ENCODE peak calls at places on chromosome 5, in seven cellular contexts. One of them, this sample, is unnamed.

GRCh38 chr5:152058267-152058666 is 133.6 kb upstream of the GLRA1 start:
- DNase-seq in AG04449: no peak
- DNase-seq in RWPE1: no peak
- DNase-seq in choroid plexus epithelial cell: no peak
- DNase-seq in breast epithelium: no peak
- DNase-seq in PC-9: no peak
- DNase-seq in astrocyte of the cerebellum: no peak
- DNase-seq in this sample: no peak

GRCh38 chr5:147935032-147935431 is 28.7 kb upstream of the C5orf46 start:
- DNase-seq in choroid plexus epithelial cell: peak
- DNase-seq in PC-9: peak
- DNase-seq in AG04449: no peak
- DNase-seq in RWPE1: peak
- DNase-seq in astrocyte of the cerebellum: peak
- DNase-seq in breast epithelium: no peak
- DNase-seq in this sample: no peak

GRCh38 chr5:132427285-132428146 is 58.0 kb downstream of the SLC22A5 start:
- DNase-seq in choroid plexus epithelial cell: no peak
- DNase-seq in RWPE1: no peak
- DNase-seq in AG04449: no peak
- DNase-seq in PC-9: peak
- DNase-seq in astrocyte of the cerebellum: no peak
- DNase-seq in breast epithelium: no peak
- DNase-seq in this sample: no peak

GRCh38 chr5:133396187-133396621 is 216.1 kb downstream of the FSTL4 start:
- DNase-seq in choroid plexus epithelial cell: peak
- DNase-seq in astrocyte of the cerebellum: no peak
- DNase-seq in RWPE1: no peak
- DNase-seq in PC-9: no peak
- DNase-seq in AG04449: no peak
- DNase-seq in breast epithelium: no peak
- DNase-seq in this sample: no peak

GRCh38 chr5:572398-573019 is 39.6 kb upstream of the CEP72 start:
- DNase-seq in breast epithelium: no peak
- DNase-seq in astrocyte of the cerebellum: no peak
- DNase-seq in RWPE1: no peak
- DNase-seq in choroid plexus epithelial cell: no peak
- DNase-seq in PC-9: no peak
- DNase-seq in AG04449: no peak
- DNase-seq in this sample: no peak

GRCh38 chr5:82465235-82465634 is 187.1 kb upstream of the RPS23 start:
- DNase-seq in PC-9: no peak
- DNase-seq in choroid plexus epithelial cell: peak
- DNase-seq in RWPE1: no peak
- DNase-seq in AG04449: no peak
- DNase-seq in breast epithelium: no peak
- DNase-seq in astrocyte of the cerebellum: no peak
- DNase-seq in this sample: no peak

GRCh38 chr5:352639-353598 is 31.4 kb downstream of the AHRR start:
- DNase-seq in RWPE1: no peak
- DNase-seq in AG04449: no peak
- DNase-seq in choroid plexus epithelial cell: no peak
- DNase-seq in astrocyte of the cerebellum: no peak
- DNase-seq in breast epithelium: no peak
- DNase-seq in PC-9: no peak
- DNase-seq in this sample: no peak

GRCh38 chr5:33261305-33261704 is 179.5 kb upstream of the TARS1 start:
- DNase-seq in RWPE1: peak
- DNase-seq in astrocyte of the cerebellum: no peak
- DNase-seq in PC-9: no peak
- DNase-seq in breast epithelium: no peak
- DNase-seq in choroid plexus epithelial cell: peak
- DNase-seq in AG04449: peak
- DNase-seq in this sample: no peak

GRCh38 chr5:3377176-3377575 is 218.5 kb upstream of the IRX1 start:
- DNase-seq in breast epithelium: no peak
- DNase-seq in RWPE1: no peak
- DNase-seq in PC-9: no peak
- DNase-seq in astrocyte of the cerebellum: no peak
- DNase-seq in choroid plexus epithelial cell: no peak
- DNase-seq in AG04449: no peak
- DNase-seq in this sample: no peak

GRCh38 chr5:42315214-42315613 is 108.0 kb upstream of the GHR start:
- DNase-seq in AG04449: no peak
- DNase-seq in breast epithelium: no peak
- DNase-seq in RWPE1: no peak
- DNase-seq in choroid plexus epithelial cell: no peak
- DNase-seq in PC-9: no peak
- DNase-seq in astrocyte of the cerebellum: no peak
- DNase-seq in this sample: no peak

GRCh38 chr5:155960177-155960576 is 366.8 kb upstream of the SGCD start:
- DNase-seq in breast epithelium: no peak
- DNase-seq in AG04449: no peak
- DNase-seq in choroid plexus epithelial cell: no peak
- DNase-seq in RWPE1: no peak
- DNase-seq in astrocyte of the cerebellum: no peak
- DNase-seq in PC-9: no peak
- DNase-seq in this sample: no peak

GRCh38 chr5:138603521-138603920 is 28.3 kb upstream of the HSPA9 start:
- DNase-seq in breast epithelium: no peak
- DNase-seq in choroid plexus epithelial cell: peak
- DNase-seq in PC-9: no peak
- DNase-seq in astrocyte of the cerebellum: no peak
- DNase-seq in RWPE1: no peak
- DNase-seq in AG04449: no peak
- DNase-seq in this sample: no peak

GRCh38 chr5:135034186-135034962 is at the start of gene PITX1:
- DNase-seq in choroid plexus epithelial cell: no peak
- DNase-seq in AG04449: no peak
- DNase-seq in PC-9: peak
- DNase-seq in breast epithelium: no peak
- DNase-seq in RWPE1: peak
- DNase-seq in astrocyte of the cerebellum: no peak
- DNase-seq in this sample: no peak

GRCh38 chr5:141850183-141850768 is 27.9 kb downstream of the PCDH1 start:
- DNase-seq in RWPE1: peak
- DNase-seq in astrocyte of the cerebellum: no peak
- DNase-seq in breast epithelium: no peak
- DNase-seq in AG04449: no peak
- DNase-seq in choroid plexus epithelial cell: peak
- DNase-seq in PC-9: no peak
- DNase-seq in this sample: no peak

GRCh38 chr5:137617806-137618205 is 118.1 kb downstream of the KLHL3 start:
- DNase-seq in choroid plexus epithelial cell: peak
- DNase-seq in PC-9: no peak
- DNase-seq in RWPE1: no peak
- DNase-seq in astrocyte of the cerebellum: no peak
- DNase-seq in breast epithelium: no peak
- DNase-seq in AG04449: no peak
- DNase-seq in this sample: no peak

GRCh38 chr5:174972291-174972690 is 247.9 kb downstream of the MSX2 start:
- DNase-seq in PC-9: no peak
- DNase-seq in choroid plexus epithelial cell: no peak
- DNase-seq in RWPE1: no peak
- DNase-seq in breast epithelium: no peak
- DNase-seq in astrocyte of the cerebellum: no peak
- DNase-seq in AG04449: no peak
- DNase-seq in this sample: no peak

GRCh38 chr5:168766038-168766700 is 187.0 kb upstream of the PANK3 start:
- DNase-seq in RWPE1: no peak
- DNase-seq in PC-9: no peak
- DNase-seq in breast epithelium: no peak
- DNase-seq in astrocyte of the cerebellum: no peak
- DNase-seq in choroid plexus epithelial cell: no peak
- DNase-seq in AG04449: no peak
- DNase-seq in this sample: no peak

GRCh38 chr5:151805414-151806225 is 33.9 kb downstream of the G3BP1 start:
- DNase-seq in astrocyte of the cerebellum: no peak
- DNase-seq in AG04449: peak
- DNase-seq in choroid plexus epithelial cell: no peak
- DNase-seq in breast epithelium: no peak
- DNase-seq in RWPE1: no peak
- DNase-seq in PC-9: no peak
- DNase-seq in this sample: no peak

GRCh38 chr5:167814828-167815227 is 476.6 kb upstream of the WWC1 start:
- DNase-seq in choroid plexus epithelial cell: peak
- DNase-seq in RWPE1: peak
- DNase-seq in breast epithelium: no peak
- DNase-seq in astrocyte of the cerebellum: peak
- DNase-seq in AG04449: peak
- DNase-seq in PC-9: peak
- DNase-seq in this sample: no peak

GRCh38 chr5:27845248-27845647 is 806.9 kb upstream of the CDH9 start:
- DNase-seq in PC-9: no peak
- DNase-seq in choroid plexus epithelial cell: no peak
- DNase-seq in astrocyte of the cerebellum: no peak
- DNase-seq in RWPE1: no peak
- DNase-seq in breast epithelium: no peak
- DNase-seq in AG04449: no peak
- DNase-seq in this sample: no peak

DNA sequence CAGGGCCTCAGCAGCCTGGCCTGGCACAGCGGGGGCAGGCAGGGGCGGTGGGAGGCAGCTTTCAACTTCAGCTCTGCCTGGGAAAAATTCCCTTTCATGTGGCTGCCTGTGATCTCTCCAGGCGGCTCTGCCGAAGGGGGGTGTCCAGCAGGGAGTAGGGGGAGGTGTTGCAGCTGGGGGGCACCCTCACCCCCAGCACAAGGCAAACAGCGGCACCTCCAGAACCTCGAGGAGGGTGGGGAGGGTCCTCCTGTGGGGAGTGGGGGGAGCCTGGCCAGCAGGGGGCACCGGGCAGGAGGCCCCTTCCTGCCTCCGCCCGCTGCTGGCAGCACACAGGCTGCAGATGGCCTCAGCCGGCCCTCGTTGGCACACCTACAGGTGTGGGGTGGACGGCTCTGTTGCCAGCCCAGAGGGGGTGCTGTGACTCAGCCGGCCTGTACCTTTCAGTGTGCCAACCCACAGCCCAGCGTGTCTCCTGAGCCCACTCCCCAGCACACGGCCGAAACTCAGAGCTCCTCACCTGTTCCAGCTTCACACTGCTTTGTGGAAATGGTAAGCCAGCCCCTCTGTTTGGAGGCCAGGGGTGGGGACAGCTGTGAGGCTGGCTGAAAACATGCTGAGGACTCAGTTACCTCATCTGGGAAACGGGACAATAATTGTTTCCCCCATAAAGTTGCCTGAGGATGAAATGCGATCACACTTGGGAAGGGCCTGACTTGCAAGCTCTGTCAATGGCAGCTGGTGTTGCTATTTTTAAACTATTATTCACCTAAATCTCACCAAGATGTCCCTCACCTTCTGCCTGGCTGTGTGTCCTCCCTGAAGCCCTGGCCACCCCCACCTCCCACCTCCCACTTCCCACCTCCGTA is 37.0 kb downstream of the CXXC5 start:
- DNase-seq in choroid plexus epithelial cell: no peak
- DNase-seq in PC-9: no peak
- DNase-seq in AG04449: no peak
- DNase-seq in breast epithelium: no peak
- DNase-seq in RWPE1: no peak
- DNase-seq in astrocyte of the cerebellum: no peak
- DNase-seq in this sample: no peak
- TF ChIP-seq CTCF in choroid plexus epithelial cell: peak
- TF ChIP-seq CTCF in PC-9: peak
- TF ChIP-seq CTCF in AG04449: peak
- TF ChIP-seq CTCF in breast epithelium: no peak
- TF ChIP-seq CTCF in RWPE1: no peak
- TF ChIP-seq CTCF in astrocyte of the cerebellum: peak
- TF ChIP-seq CTCF in this sample: no peak

DNA sequence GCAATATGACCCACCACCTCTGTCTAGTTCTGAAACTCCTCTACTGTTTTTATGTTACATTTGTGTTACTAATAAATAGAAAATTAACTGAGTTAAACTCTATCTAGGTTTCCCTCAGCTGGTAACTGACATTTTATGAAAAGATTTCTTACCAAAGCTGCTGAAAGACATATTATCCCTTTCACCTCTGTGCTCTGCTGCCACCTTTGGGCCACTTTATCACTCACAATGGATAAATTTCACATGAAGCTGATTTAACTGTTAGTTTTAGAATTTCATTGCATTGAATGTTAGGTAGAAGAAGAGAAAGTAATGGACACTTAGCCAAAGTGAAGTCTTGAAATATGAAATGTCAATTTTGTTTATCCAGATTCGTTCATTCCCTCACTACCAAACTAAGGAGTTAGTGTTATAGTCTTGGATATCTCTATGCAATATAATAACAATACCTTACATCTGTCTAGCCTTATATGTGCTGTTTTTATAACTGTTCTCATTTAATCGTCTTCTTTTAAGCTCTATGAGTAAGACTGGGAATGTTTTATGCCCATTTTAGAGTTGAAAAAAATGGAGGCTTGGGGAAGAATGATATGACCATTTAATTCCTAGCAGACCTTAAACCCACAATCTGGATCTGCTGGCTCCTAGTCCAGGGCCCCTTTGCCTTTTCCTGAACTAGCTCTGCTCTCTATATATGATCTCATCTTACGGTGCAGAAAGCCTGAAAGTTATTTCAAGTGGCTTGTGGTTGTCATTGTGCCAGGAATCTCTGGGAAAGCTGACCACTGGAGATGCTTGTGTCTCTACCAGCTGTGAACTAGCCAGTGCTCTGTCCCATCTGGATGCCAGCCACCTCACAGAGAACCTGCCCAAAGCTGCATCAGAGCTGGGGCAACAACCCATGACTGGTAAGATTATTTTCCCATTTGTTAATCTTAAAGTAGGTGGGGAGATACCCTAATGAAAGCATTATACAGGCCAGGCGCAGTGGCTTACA is 97.1 kb downstream of the GOLPH3 start:
- DNase-seq in choroid plexus epithelial cell: peak
- DNase-seq in PC-9: peak
- DNase-seq in AG04449: no peak
- DNase-seq in RWPE1: peak
- DNase-seq in astrocyte of the cerebellum: peak
- DNase-seq in breast epithelium: no peak
- DNase-seq in this sample: no peak
- TF ChIP-seq CTCF in choroid plexus epithelial cell: peak
- TF ChIP-seq CTCF in PC-9: peak
- TF ChIP-seq CTCF in AG04449: peak
- TF ChIP-seq CTCF in RWPE1: peak
- TF ChIP-seq CTCF in astrocyte of the cerebellum: peak
- TF ChIP-seq CTCF in breast epithelium: peak
- TF ChIP-seq CTCF in this sample: no peak

GRCh38 chr5:38783011-38783551 is 62.7 kb upstream of the OSMR start:
- DNase-seq in astrocyte of the cerebellum: peak
- DNase-seq in RWPE1: peak
- DNase-seq in PC-9: peak
- DNase-seq in breast epithelium: no peak
- DNase-seq in AG04449: peak
- DNase-seq in choroid plexus epithelial cell: peak
- DNase-seq in this sample: no peak
- TF ChIP-seq CTCF in astrocyte of the cerebellum: peak
- TF ChIP-seq CTCF in RWPE1: no peak
- TF ChIP-seq CTCF in PC-9: no peak
- TF ChIP-seq CTCF in breast epithelium: peak
- TF ChIP-seq CTCF in AG04449: no peak
- TF ChIP-seq CTCF in choroid plexus epithelial cell: peak
- TF ChIP-seq CTCF in this sample: no peak

GRCh38 chr5:161530700-161531099 is 15.8 kb downstream of the GABRB2 start:
- DNase-seq in astrocyte of the cerebellum: no peak
- DNase-seq in AG04449: no peak
- DNase-seq in choroid plexus epithelial cell: no peak
- DNase-seq in PC-9: no peak
- DNase-seq in RWPE1: no peak
- DNase-seq in breast epithelium: no peak
- DNase-seq in this sample: no peak

GRCh38 chr5:161535762-161536161 is 10.8 kb downstream of the GABRB2 start:
- DNase-seq in RWPE1: no peak
- DNase-seq in astrocyte of the cerebellum: no peak
- DNase-seq in breast epithelium: no peak
- DNase-seq in choroid plexus epithelial cell: no peak
- DNase-seq in AG04449: no peak
- DNase-seq in PC-9: no peak
- DNase-seq in this sample: no peak
- TF ChIP-seq CTCF in RWPE1: no peak
- TF ChIP-seq CTCF in astrocyte of the cerebellum: no peak
- TF ChIP-seq CTCF in breast epithelium: no peak
- TF ChIP-seq CTCF in choroid plexus epithelial cell: no peak
- TF ChIP-seq CTCF in AG04449: no peak
- TF ChIP-seq CTCF in PC-9: no peak
- TF ChIP-seq CTCF in this sample: no peak